ENCODE peak calls at places on chromosomes 4 and X, in four cellular contexts. One of them, this sample, is unnamed.

GRCh38 chrX:133699023-133699728 is 283.9 kb upstream of the GPC4 start:
- DNase-seq in HCT116: no peak
- DNase-seq in uterus: no peak
- DNase-seq in Peyer's patch: no peak
- DNase-seq in this sample: no peak

GRCh38 chr4:17024430-17024829 is 126.0 kb upstream of the LDB2 start:
- DNase-seq in HCT116: no peak
- DNase-seq in uterus: no peak
- DNase-seq in Peyer's patch: no peak
- DNase-seq in this sample: no peak

GRCh38 chrX:39907964-39908616 is 189.7 kb downstream of the BCOR start:
- DNase-seq in HCT116: peak
- DNase-seq in uterus: peak
- DNase-seq in Peyer's patch: no peak
- DNase-seq in this sample: peak

GRCh38 chrX:29634516-29634915 is 580.8 kb upstream of the MAGEB2 start:
- DNase-seq in HCT116: no peak
- DNase-seq in uterus: no peak
- DNase-seq in Peyer's patch: no peak
- DNase-seq in this sample: no peak

GRCh38 chrX:43882294-43882681 is at the start of gene MAOB:
- DNase-seq in HCT116: no peak
- DNase-seq in uterus: peak
- DNase-seq in Peyer's patch: peak
- DNase-seq in this sample: no peak

GRCh38 chr4:78242071-78242470 is 184.9 kb downstream of the FRAS1 start:
- DNase-seq in HCT116: no peak
- DNase-seq in uterus: no peak
- DNase-seq in Peyer's patch: no peak
- DNase-seq in this sample: no peak

GRCh38 chr4:80266902-80267380 is 477 bp downstream of the FGF5 start:
- DNase-seq in HCT116: no peak
- DNase-seq in uterus: no peak
- DNase-seq in Peyer's patch: peak
- DNase-seq in this sample: no peak

GRCh38 chr4:100780126-100780525 is 262.3 kb upstream of the EMCN start:
- DNase-seq in HCT116: no peak
- DNase-seq in uterus: no peak
- DNase-seq in Peyer's patch: no peak
- DNase-seq in this sample: no peak

GRCh38 chrX:53930513-53931380 is 113.5 kb downstream of the PHF8 start:
- DNase-seq in HCT116: no peak
- DNase-seq in uterus: no peak
- DNase-seq in Peyer's patch: no peak
- DNase-seq in this sample: no peak

GRCh38 chrX:97294016-97294415 is 410.3 kb downstream of the RPA4 start:
- DNase-seq in HCT116: no peak
- DNase-seq in uterus: no peak
- DNase-seq in Peyer's patch: no peak
- DNase-seq in this sample: no peak

GRCh38 chr4:158067646-158068045 is 105.2 kb downstream of the GASK1B start:
- DNase-seq in HCT116: no peak
- DNase-seq in uterus: no peak
- DNase-seq in Peyer's patch: no peak
- DNase-seq in this sample: no peak

GRCh38 chr4:55318135-55318534 is 27.9 kb upstream of the SRD5A3 start:
- DNase-seq in HCT116: no peak
- DNase-seq in uterus: peak
- DNase-seq in Peyer's patch: no peak
- DNase-seq in this sample: no peak

GRCh38 chr4:118918388-118918787 is 29.7 kb downstream of the SYNPO2 start:
- DNase-seq in HCT116: no peak
- DNase-seq in uterus: no peak
- DNase-seq in Peyer's patch: no peak
- DNase-seq in this sample: no peak

GRCh38 chr4:128859887-128860774 is 50.6 kb downstream of the JADE1 start:
- DNase-seq in HCT116: no peak
- DNase-seq in uterus: no peak
- DNase-seq in Peyer's patch: no peak
- DNase-seq in this sample: no peak

GRCh38 chr4:22553560-22553959 is 37.7 kb upstream of the ADGRA3 start:
- DNase-seq in HCT116: no peak
- DNase-seq in uterus: no peak
- DNase-seq in Peyer's patch: no peak
- DNase-seq in this sample: no peak

GRCh38 chr4:131644619-131645018 is 1504.5 kb upstream of the PCDH10 start:
- DNase-seq in HCT116: peak
- DNase-seq in uterus: no peak
- DNase-seq in Peyer's patch: no peak
- DNase-seq in this sample: no peak

GRCh38 chrX:68438575-68438974 is 5.3 kb upstream of the OPHN1 start:
- DNase-seq in HCT116: no peak
- DNase-seq in uterus: no peak
- DNase-seq in Peyer's patch: no peak
- DNase-seq in this sample: no peak

GRCh38 chr4:6938237-6938636 is 28.6 kb downstream of the TBC1D14 start:
- DNase-seq in HCT116: no peak
- DNase-seq in uterus: no peak
- DNase-seq in Peyer's patch: no peak
- DNase-seq in this sample: no peak

GRCh38 chr4:87239821-87240220 is 19.4 kb upstream of the KLHL8 start:
- DNase-seq in HCT116: no peak
- DNase-seq in uterus: no peak
- DNase-seq in Peyer's patch: no peak
- DNase-seq in this sample: no peak

GRCh38 chr4:149987777-149988410 is 90.4 kb upstream of the DCLK2 start:
- DNase-seq in HCT116: no peak
- DNase-seq in uterus: no peak
- DNase-seq in Peyer's patch: no peak
- DNase-seq in this sample: no peak

GRCh38 chrX:39930777-39931553 is 166.8 kb downstream of the BCOR start:
- DNase-seq in HCT116: no peak
- DNase-seq in uterus: no peak
- DNase-seq in Peyer's patch: no peak
- DNase-seq in this sample: no peak

GRCh38 chrX:40912166-40912565 is 173.1 kb upstream of the USP9X start:
- DNase-seq in HCT116: no peak
- DNase-seq in uterus: no peak
- DNase-seq in Peyer's patch: no peak
- DNase-seq in this sample: no peak

GRCh38 chr4:85940131-85940530 is 419.7 kb downstream of the MAPK10 start:
- DNase-seq in HCT116: no peak
- DNase-seq in uterus: no peak
- DNase-seq in Peyer's patch: no peak
- DNase-seq in this sample: no peak

GRCh38 chr4:70704333-70705145 is 16.2 kb downstream of the UTP3 start:
- DNase-seq in HCT116: peak
- DNase-seq in uterus: peak
- DNase-seq in Peyer's patch: peak
- DNase-seq in this sample: no peak
- TF ChIP-seq POLR2A in HCT116: no peak
- TF ChIP-seq POLR2A in uterus: no peak
- TF ChIP-seq POLR2A in Peyer's patch: no peak
- TF ChIP-seq POLR2A in this sample: peak

GRCh38 chrX:150898343-150899190 is at the start of gene CD99L2:
- DNase-seq in HCT116: peak
- DNase-seq in uterus: peak
- DNase-seq in Peyer's patch: peak
- DNase-seq in this sample: peak
- TF ChIP-seq POLR2A in HCT116: peak
- TF ChIP-seq POLR2A in uterus: no peak
- TF ChIP-seq POLR2A in Peyer's patch: peak
- TF ChIP-seq POLR2A in this sample: peak

DNA sequence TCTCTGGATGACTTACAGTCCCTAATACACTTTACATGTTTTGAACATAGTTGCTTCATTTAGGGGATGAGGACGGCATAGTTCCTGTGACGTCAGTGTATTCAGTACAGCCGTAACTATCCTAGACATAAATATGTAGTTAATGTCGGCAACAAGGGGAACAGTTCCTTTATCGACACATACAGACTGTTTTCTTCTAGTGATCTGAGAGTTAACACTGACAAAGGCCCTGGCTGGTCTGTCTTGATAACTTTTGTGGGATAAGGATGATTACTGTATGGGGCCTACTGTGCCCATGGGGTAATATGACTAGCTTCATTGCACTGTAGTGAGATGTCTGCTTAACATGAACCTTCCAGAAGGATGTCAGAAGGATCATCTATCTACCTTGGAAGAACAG is 131.2 kb downstream of the ZNF518B start:
- DNase-seq in HCT116: no peak
- DNase-seq in uterus: no peak
- DNase-seq in Peyer's patch: no peak
- DNase-seq in this sample: no peak
- TF ChIP-seq POLR2A in HCT116: no peak
- TF ChIP-seq POLR2A in uterus: no peak
- TF ChIP-seq POLR2A in Peyer's patch: no peak
- TF ChIP-seq POLR2A in this sample: no peak

DNA sequence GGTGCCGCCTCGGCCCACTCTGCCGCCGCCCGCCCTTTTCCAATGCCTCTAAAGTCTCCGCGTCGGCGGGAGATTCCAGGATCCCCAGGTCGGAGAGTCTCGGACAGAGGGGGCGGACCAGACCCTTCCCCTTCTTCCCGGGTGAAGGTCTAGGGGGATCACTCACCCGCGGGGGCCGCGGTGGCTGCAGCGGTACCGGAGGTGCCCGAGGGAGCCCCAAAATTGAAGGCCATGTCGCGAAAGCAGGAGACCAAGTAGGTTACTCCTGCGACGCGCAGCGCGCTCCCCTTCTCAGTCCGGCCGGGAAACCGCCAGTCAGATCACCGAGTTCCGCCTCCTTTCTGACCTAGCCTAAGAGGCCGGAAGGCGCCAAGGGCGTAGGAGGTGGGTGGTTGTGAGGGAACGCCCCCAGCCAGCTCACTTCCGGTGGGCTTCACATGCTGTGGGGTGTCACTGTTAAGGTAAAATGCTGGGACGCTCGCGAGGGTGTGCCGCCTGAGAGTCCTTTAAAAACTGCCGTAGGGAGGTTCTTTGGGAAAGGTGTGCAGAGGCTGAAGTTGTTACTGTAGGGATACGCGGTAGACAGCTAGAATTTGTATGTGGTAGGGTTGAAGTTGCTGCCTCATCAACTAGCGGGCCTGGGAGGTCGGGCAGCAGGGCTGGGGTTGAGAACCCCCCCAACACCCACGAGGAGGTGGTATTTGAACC is at the start of gene NUP54:
- DNase-seq in HCT116: peak
- DNase-seq in uterus: peak
- DNase-seq in Peyer's patch: peak
- DNase-seq in this sample: peak
- TF ChIP-seq POLR2A in HCT116: peak
- TF ChIP-seq POLR2A in uterus: peak
- TF ChIP-seq POLR2A in Peyer's patch: peak
- TF ChIP-seq POLR2A in this sample: peak

GRCh38 chr4:121344128-121344527 is 36.7 kb downstream of the QRFPR start:
- DNase-seq in HCT116: no peak
- DNase-seq in uterus: no peak
- DNase-seq in Peyer's patch: no peak
- DNase-seq in this sample: no peak
- TF ChIP-seq POLR2A in HCT116: no peak
- TF ChIP-seq POLR2A in uterus: no peak
- TF ChIP-seq POLR2A in Peyer's patch: no peak
- TF ChIP-seq POLR2A in this sample: no peak

DNA sequence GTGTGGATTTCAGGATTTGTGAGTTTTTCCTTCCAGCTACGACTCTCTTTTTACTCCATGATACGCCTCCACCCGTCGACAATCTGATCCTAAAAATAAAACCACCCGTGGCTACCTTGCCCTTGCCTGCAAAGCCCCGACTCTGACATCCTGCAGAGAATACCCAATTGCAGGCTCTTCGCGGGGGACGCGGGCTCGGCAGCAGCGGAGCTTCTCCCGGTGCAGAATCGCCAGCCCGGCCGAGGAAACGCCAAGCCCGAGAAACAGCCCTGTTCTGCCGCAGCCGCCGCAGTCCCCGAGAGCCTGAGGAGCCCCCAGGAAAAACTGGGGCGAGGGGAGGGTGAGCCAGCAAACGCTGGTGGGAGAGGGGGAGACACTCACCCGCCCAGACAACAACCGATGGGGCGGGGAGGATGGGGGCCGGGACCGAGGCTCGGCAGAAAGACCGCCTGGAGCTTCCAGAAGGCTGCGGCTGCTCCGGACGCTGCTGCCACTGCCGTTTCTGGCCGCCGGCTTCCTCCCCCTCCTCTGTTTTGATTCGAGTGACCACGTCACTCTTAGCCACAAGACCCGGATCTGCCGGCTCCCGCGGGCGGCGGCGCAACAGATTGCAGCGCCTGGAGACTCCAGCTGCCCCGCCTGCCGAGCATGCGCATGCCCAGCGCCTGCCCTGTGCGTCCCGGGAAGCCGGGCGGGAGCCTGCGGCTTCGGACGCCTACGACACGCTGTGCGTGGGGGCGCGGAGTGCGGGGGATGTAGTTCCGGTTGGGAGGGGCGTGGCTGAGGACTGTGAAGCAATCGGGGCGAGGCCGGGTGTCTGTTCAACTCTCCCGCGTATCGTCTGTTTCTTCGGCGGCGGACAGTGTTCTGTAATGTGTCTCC is at the start of gene SMIM14:
- DNase-seq in HCT116: peak
- DNase-seq in uterus: peak
- DNase-seq in Peyer's patch: peak
- DNase-seq in this sample: peak
- TF ChIP-seq POLR2A in HCT116: peak
- TF ChIP-seq POLR2A in uterus: peak
- TF ChIP-seq POLR2A in Peyer's patch: peak
- TF ChIP-seq POLR2A in this sample: peak

GRCh38 chrX:109714340-109714958 is 18.6 kb downstream of the ACSL4 start:
- DNase-seq in HCT116: peak
- DNase-seq in uterus: no peak
- DNase-seq in Peyer's patch: no peak
- DNase-seq in this sample: no peak

GRCh38 chrX:109707322-109707721 is 25.7 kb downstream of the ACSL4 start:
- DNase-seq in HCT116: no peak
- DNase-seq in uterus: no peak
- DNase-seq in Peyer's patch: no peak
- DNase-seq in this sample: no peak

GRCh38 chrX:109704563-109704962 is 28.5 kb downstream of the ACSL4 start:
- DNase-seq in HCT116: no peak
- DNase-seq in uterus: no peak
- DNase-seq in Peyer's patch: no peak
- DNase-seq in this sample: no peak

GRCh38 chrX:109710181-109710580 is 22.9 kb downstream of the ACSL4 start:
- DNase-seq in HCT116: no peak
- DNase-seq in uterus: no peak
- DNase-seq in Peyer's patch: no peak
- DNase-seq in this sample: no peak

GRCh38 chrX:109709129-109709631 is 23.9 kb downstream of the ACSL4 start:
- DNase-seq in HCT116: peak
- DNase-seq in uterus: no peak
- DNase-seq in Peyer's patch: no peak
- DNase-seq in this sample: no peak
- TF ChIP-seq POLR2A in HCT116: no peak
- TF ChIP-seq POLR2A in uterus: no peak
- TF ChIP-seq POLR2A in Peyer's patch: no peak
- TF ChIP-seq POLR2A in this sample: no peak